ENCODE peak calls at places on chromosome 12, in eight cellular contexts. One of them, this sample, is unnamed.

GRCh38 chr12:11756022-11756421 is 106.5 kb downstream of the ETV6 start:
- DNase-seq in MM.1S: no peak
- DNase-seq in neural progenitor cell: no peak
- DNase-seq in vagina: no peak
- DNase-seq in astrocyte: no peak
- DNase-seq in CD8-positive, alpha-beta T cell: no peak
- DNase-seq in Panc1: no peak
- DNase-seq in fibroblast of lung: no peak
- DNase-seq in this sample: no peak

GRCh38 chr12:93569301-93569655 is 3.2 kb upstream of the SOCS2 start:
- DNase-seq in MM.1S: no peak
- DNase-seq in neural progenitor cell: no peak
- DNase-seq in vagina: no peak
- DNase-seq in astrocyte: no peak
- DNase-seq in CD8-positive, alpha-beta T cell: no peak
- DNase-seq in Panc1: no peak
- DNase-seq in fibroblast of lung: no peak
- DNase-seq in this sample: no peak

GRCh38 chr12:14373202-14373601 is 7.7 kb downstream of the ATF7IP start:
- DNase-seq in MM.1S: no peak
- DNase-seq in neural progenitor cell: no peak
- DNase-seq in vagina: no peak
- DNase-seq in astrocyte: peak
- DNase-seq in CD8-positive, alpha-beta T cell: no peak
- DNase-seq in Panc1: no peak
- DNase-seq in fibroblast of lung: peak
- DNase-seq in this sample: peak

GRCh38 chr12:9049520-9050133 is 60.3 kb downstream of the KLRG1 start:
- DNase-seq in MM.1S: peak
- DNase-seq in neural progenitor cell: peak
- DNase-seq in vagina: no peak
- DNase-seq in astrocyte: peak
- DNase-seq in CD8-positive, alpha-beta T cell: peak
- DNase-seq in Panc1: no peak
- DNase-seq in fibroblast of lung: peak
- DNase-seq in this sample: peak

GRCh38 chr12:101962486-101962885 is 85.1 kb downstream of the DRAM1 start:
- DNase-seq in MM.1S: no peak
- DNase-seq in neural progenitor cell: no peak
- DNase-seq in vagina: no peak
- DNase-seq in astrocyte: no peak
- DNase-seq in CD8-positive, alpha-beta T cell: no peak
- DNase-seq in Panc1: no peak
- DNase-seq in fibroblast of lung: peak
- DNase-seq in this sample: peak

GRCh38 chr12:3987571-3987970 is 114.4 kb upstream of the PARP11 start:
- DNase-seq in MM.1S: no peak
- DNase-seq in neural progenitor cell: no peak
- DNase-seq in vagina: no peak
- DNase-seq in astrocyte: no peak
- DNase-seq in CD8-positive, alpha-beta T cell: no peak
- DNase-seq in Panc1: no peak
- DNase-seq in fibroblast of lung: no peak
- DNase-seq in this sample: no peak

GRCh38 chr12:120466560-120467315 is 2.8 kb downstream of the SRSF9 start:
- DNase-seq in MM.1S: no peak
- DNase-seq in neural progenitor cell: peak
- DNase-seq in vagina: no peak
- DNase-seq in astrocyte: no peak
- DNase-seq in CD8-positive, alpha-beta T cell: peak
- DNase-seq in Panc1: no peak
- DNase-seq in fibroblast of lung: peak
- DNase-seq in this sample: no peak

GRCh38 chr12:83313322-83313721 is 626.6 kb downstream of the TMTC2 start:
- DNase-seq in MM.1S: no peak
- DNase-seq in neural progenitor cell: no peak
- DNase-seq in vagina: no peak
- DNase-seq in astrocyte: no peak
- DNase-seq in CD8-positive, alpha-beta T cell: no peak
- DNase-seq in Panc1: no peak
- DNase-seq in fibroblast of lung: no peak
- DNase-seq in this sample: no peak

GRCh38 chr12:62908667-62909066 is 26.3 kb downstream of the PPM1H start:
- DNase-seq in MM.1S: no peak
- DNase-seq in neural progenitor cell: no peak
- DNase-seq in vagina: no peak
- DNase-seq in astrocyte: no peak
- DNase-seq in CD8-positive, alpha-beta T cell: no peak
- DNase-seq in Panc1: no peak
- DNase-seq in fibroblast of lung: no peak
- DNase-seq in this sample: no peak

GRCh38 chr12:8032242-8033152 is at the start of gene FOXJ2:
- DNase-seq in MM.1S: peak
- DNase-seq in neural progenitor cell: peak
- DNase-seq in vagina: no peak
- DNase-seq in astrocyte: peak
- DNase-seq in CD8-positive, alpha-beta T cell: peak
- DNase-seq in Panc1: no peak
- DNase-seq in fibroblast of lung: peak
- DNase-seq in this sample: no peak

GRCh38 chr12:93813972-93814821 is 137.0 kb downstream of the CRADD start:
- DNase-seq in MM.1S: no peak
- DNase-seq in neural progenitor cell: no peak
- DNase-seq in vagina: no peak
- DNase-seq in astrocyte: peak
- DNase-seq in CD8-positive, alpha-beta T cell: no peak
- DNase-seq in Panc1: no peak
- DNase-seq in fibroblast of lung: peak
- DNase-seq in this sample: peak

GRCh38 chr12:121799175-121799841 is 4.5 kb upstream of the SETD1B start:
- DNase-seq in MM.1S: peak
- DNase-seq in neural progenitor cell: peak
- DNase-seq in vagina: no peak
- DNase-seq in astrocyte: peak
- DNase-seq in CD8-positive, alpha-beta T cell: peak
- DNase-seq in Panc1: no peak
- DNase-seq in fibroblast of lung: peak
- DNase-seq in this sample: no peak

GRCh38 chr12:106039242-106039641 is 99.5 kb downstream of the NUAK1 start:
- DNase-seq in MM.1S: no peak
- DNase-seq in neural progenitor cell: no peak
- DNase-seq in vagina: no peak
- DNase-seq in astrocyte: no peak
- DNase-seq in CD8-positive, alpha-beta T cell: no peak
- DNase-seq in Panc1: no peak
- DNase-seq in fibroblast of lung: no peak
- DNase-seq in this sample: no peak
- H3K27ac ChIP-seq in MM.1S: no peak
- H3K27ac ChIP-seq in neural progenitor cell: no peak
- H3K27ac ChIP-seq in vagina: no peak
- H3K27ac ChIP-seq in astrocyte: no peak
- H3K27ac ChIP-seq in CD8-positive, alpha-beta T cell: no peak
- H3K27ac ChIP-seq in Panc1: no peak
- H3K27ac ChIP-seq in fibroblast of lung: no peak
- H3K27ac ChIP-seq in this sample: no peak

GRCh38 chr12:912466-913235 is 36.8 kb downstream of the RAD52 start:
- DNase-seq in MM.1S: no peak
- DNase-seq in neural progenitor cell: no peak
- DNase-seq in vagina: no peak
- DNase-seq in astrocyte: no peak
- DNase-seq in CD8-positive, alpha-beta T cell: no peak
- DNase-seq in Panc1: no peak
- DNase-seq in fibroblast of lung: no peak
- DNase-seq in this sample: no peak

GRCh38 chr12:915090-915489 is 34.4 kb downstream of the RAD52 start:
- DNase-seq in MM.1S: peak
- DNase-seq in neural progenitor cell: no peak
- DNase-seq in vagina: no peak
- DNase-seq in astrocyte: no peak
- DNase-seq in CD8-positive, alpha-beta T cell: no peak
- DNase-seq in Panc1: no peak
- DNase-seq in fibroblast of lung: no peak
- DNase-seq in this sample: no peak

GRCh38 chr12:916712-917445 is 32.6 kb downstream of the RAD52 start:
- DNase-seq in MM.1S: no peak
- DNase-seq in neural progenitor cell: no peak
- DNase-seq in vagina: no peak
- DNase-seq in astrocyte: no peak
- DNase-seq in CD8-positive, alpha-beta T cell: no peak
- DNase-seq in Panc1: no peak
- DNase-seq in fibroblast of lung: no peak
- DNase-seq in this sample: no peak

GRCh38 chr12:913919-914718 is 35.4 kb downstream of the RAD52 start:
- DNase-seq in MM.1S: no peak
- DNase-seq in neural progenitor cell: no peak
- DNase-seq in vagina: no peak
- DNase-seq in astrocyte: peak
- DNase-seq in CD8-positive, alpha-beta T cell: no peak
- DNase-seq in Panc1: no peak
- DNase-seq in fibroblast of lung: peak
- DNase-seq in this sample: peak

GRCh38 chr12:916240-916639 is 33.3 kb downstream of the RAD52 start:
- DNase-seq in MM.1S: no peak
- DNase-seq in neural progenitor cell: no peak
- DNase-seq in vagina: no peak
- DNase-seq in astrocyte: no peak
- DNase-seq in CD8-positive, alpha-beta T cell: no peak
- DNase-seq in Panc1: no peak
- DNase-seq in fibroblast of lung: no peak
- DNase-seq in this sample: no peak
- H3K4me3 ChIP-seq in MM.1S: no peak
- H3K4me3 ChIP-seq in neural progenitor cell: no peak
- H3K4me3 ChIP-seq in vagina: no peak
- H3K4me3 ChIP-seq in astrocyte: no peak
- H3K4me3 ChIP-seq in CD8-positive, alpha-beta T cell: no peak
- H3K4me3 ChIP-seq in Panc1: no peak
- H3K4me3 ChIP-seq in fibroblast of lung: no peak
- H3K4me3 ChIP-seq in this sample: no peak

GRCh38 chr12:92155733-92156132 is 10.1 kb upstream of the BTG1 start:
- DNase-seq in MM.1S: no peak
- DNase-seq in neural progenitor cell: no peak
- DNase-seq in vagina: no peak
- DNase-seq in astrocyte: no peak
- DNase-seq in CD8-positive, alpha-beta T cell: no peak
- DNase-seq in Panc1: no peak
- DNase-seq in fibroblast of lung: no peak
- DNase-seq in this sample: no peak

GRCh38 chr12:92156139-92156538 is 10.5 kb upstream of the BTG1 start:
- DNase-seq in MM.1S: no peak
- DNase-seq in neural progenitor cell: no peak
- DNase-seq in vagina: no peak
- DNase-seq in astrocyte: no peak
- DNase-seq in CD8-positive, alpha-beta T cell: no peak
- DNase-seq in Panc1: no peak
- DNase-seq in fibroblast of lung: no peak
- DNase-seq in this sample: no peak

GRCh38 chr12:92147491-92147890 is 1.8 kb upstream of the BTG1 start:
- DNase-seq in MM.1S: peak
- DNase-seq in neural progenitor cell: no peak
- DNase-seq in vagina: no peak
- DNase-seq in astrocyte: no peak
- DNase-seq in CD8-positive, alpha-beta T cell: no peak
- DNase-seq in Panc1: no peak
- DNase-seq in fibroblast of lung: peak
- DNase-seq in this sample: no peak

GRCh38 chr12:92149563-92149962 is 3.9 kb upstream of the BTG1 start:
- DNase-seq in MM.1S: peak
- DNase-seq in neural progenitor cell: no peak
- DNase-seq in vagina: no peak
- DNase-seq in astrocyte: no peak
- DNase-seq in CD8-positive, alpha-beta T cell: no peak
- DNase-seq in Panc1: no peak
- DNase-seq in fibroblast of lung: no peak
- DNase-seq in this sample: no peak

DNA sequence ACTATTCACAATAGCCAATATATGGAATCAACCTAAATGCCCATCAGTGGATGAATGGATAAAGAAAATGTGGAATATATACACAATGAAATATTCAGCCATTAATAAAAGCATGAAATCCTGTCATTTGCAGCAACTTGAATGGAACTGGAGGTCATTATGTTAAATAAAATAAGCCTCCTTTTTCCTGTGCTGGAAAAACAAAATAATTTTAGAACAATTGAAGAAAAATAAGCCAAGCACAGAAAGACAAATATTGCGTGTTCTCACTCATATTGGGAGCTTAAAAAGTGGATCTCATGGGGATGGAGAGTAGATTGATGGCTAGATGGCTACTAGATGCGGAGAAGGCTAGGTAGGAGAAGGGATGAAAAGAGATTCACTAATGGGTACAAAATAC is 6.3 kb upstream of the BTG1 start:
- DNase-seq in MM.1S: no peak
- DNase-seq in neural progenitor cell: no peak
- DNase-seq in vagina: no peak
- DNase-seq in astrocyte: no peak
- DNase-seq in CD8-positive, alpha-beta T cell: no peak
- DNase-seq in Panc1: no peak
- DNase-seq in fibroblast of lung: no peak
- DNase-seq in this sample: no peak
- TF ChIP-seq CTCF in MM.1S: no peak
- TF ChIP-seq CTCF in neural progenitor cell: no peak
- TF ChIP-seq CTCF in vagina: no peak
- TF ChIP-seq CTCF in astrocyte: no peak
- TF ChIP-seq CTCF in CD8-positive, alpha-beta T cell: no peak
- TF ChIP-seq CTCF in Panc1: no peak
- TF ChIP-seq CTCF in fibroblast of lung: no peak
- TF ChIP-seq CTCF in this sample: no peak

DNA sequence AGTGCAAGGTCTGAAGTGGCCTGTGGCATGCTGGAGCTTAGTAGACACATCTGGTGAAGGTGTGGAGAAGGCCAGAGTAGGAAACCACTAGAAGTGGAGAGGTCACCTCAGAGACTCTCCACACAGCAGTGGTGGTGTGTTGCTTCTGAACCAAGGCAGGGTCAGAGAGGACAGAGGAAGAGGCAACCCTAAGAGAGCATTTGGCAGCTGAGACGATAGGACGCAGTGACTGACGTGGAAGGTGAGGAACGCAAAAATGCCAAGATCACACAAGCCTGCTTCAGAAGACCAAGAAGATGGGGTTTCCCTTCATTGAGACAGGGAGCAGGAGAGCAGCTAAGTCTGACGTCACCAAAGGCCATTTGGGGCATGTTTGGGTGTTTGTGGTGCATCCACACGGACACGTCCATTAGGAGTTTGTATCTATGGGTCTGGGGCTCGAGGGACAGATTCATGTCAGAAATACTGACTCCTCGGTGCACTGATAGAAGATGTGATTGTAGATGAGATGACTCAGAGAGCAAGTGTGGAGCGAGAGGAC is 338.1 kb downstream of the CACNA1C start:
- DNase-seq in MM.1S: no peak
- DNase-seq in neural progenitor cell: no peak
- DNase-seq in vagina: no peak
- DNase-seq in astrocyte: no peak
- DNase-seq in CD8-positive, alpha-beta T cell: no peak
- DNase-seq in Panc1: no peak
- DNase-seq in fibroblast of lung: no peak
- DNase-seq in this sample: no peak
- H3K27ac ChIP-seq in MM.1S: no peak
- H3K27ac ChIP-seq in neural progenitor cell: no peak
- H3K27ac ChIP-seq in vagina: no peak
- H3K27ac ChIP-seq in astrocyte: no peak
- H3K27ac ChIP-seq in CD8-positive, alpha-beta T cell: no peak
- H3K27ac ChIP-seq in Panc1: no peak
- H3K27ac ChIP-seq in fibroblast of lung: no peak
- H3K27ac ChIP-seq in this sample: no peak

GRCh38 chr12:91877461-91878230 is 268.0 kb downstream of the BTG1 start:
- DNase-seq in MM.1S: no peak
- DNase-seq in neural progenitor cell: no peak
- DNase-seq in vagina: no peak
- DNase-seq in astrocyte: no peak
- DNase-seq in CD8-positive, alpha-beta T cell: peak
- DNase-seq in Panc1: no peak
- DNase-seq in fibroblast of lung: no peak
- DNase-seq in this sample: no peak
- H3K4me3 ChIP-seq in MM.1S: no peak
- H3K4me3 ChIP-seq in neural progenitor cell: no peak
- H3K4me3 ChIP-seq in vagina: no peak
- H3K4me3 ChIP-seq in astrocyte: no peak
- H3K4me3 ChIP-seq in CD8-positive, alpha-beta T cell: peak
- H3K4me3 ChIP-seq in Panc1: no peak
- H3K4me3 ChIP-seq in fibroblast of lung: no peak
- H3K4me3 ChIP-seq in this sample: no peak

This sample was measured in AG04450.